ENCODE peak calls at places on chromosomes 5 and 9, in eight cellular contexts. Z is stimulated activated CD4-positive, alpha-beta T cell treated with anti-CD3 and anti-CD28 coated beads, Interleukin-2, amount 100 ng/mL, for 24 hours; Y is endothelial cell; C is heart left ventricle; U is kidney tubule cell; K is T-helper 1 cell; R is NCI-H1092 treated with DMSO at 0.1 percent for 48 hours; V is mesenchymal stem cell. W is an unnamed sample.

GRCh38 chr9:21294325-21294724 is 10.8 kb downstream of the IFNA5 start:
- DNase-seq in Z (no peak), Y (no peak), C (no peak), U (peak; percentile 94), K (no peak), R (no peak), V (peak; percentile 6), W (no peak)

GRCh38 chr5:169354921-169355320 is 54.0 kb upstream of the SLIT3 start:
- DNase-seq in Z (no peak), Y (no peak), C (no peak), U (peak; percentile 34), K (no peak), R (no peak), V (no peak), W (peak; percentile 13)

GRCh38 chr9:114908104-114908621 is 22.2 kb downstream of the TNFSF8 start:
- DNase-seq in Z (no peak), Y (no peak), C (no peak), U (peak; percentile 92), K (no peak), R (peak; percentile 94), V (peak; percentile 75), W (no peak)

GRCh38 chr5:74810915-74811314 is 43.9 kb downstream of the NSA2 start:
- DNase-seq in Z (no peak), Y (no peak), C (no peak), U (peak; percentile 58), K (no peak), R (no peak), V (no peak), W (no peak)

GRCh38 chr5:39014544-39014943 is 59.7 kb downstream of the RICTOR start:
- DNase-seq in Z (no peak), Y (no peak), C (no peak), U (peak; percentile 86), K (no peak), R (no peak), V (peak; percentile 84), W (peak; percentile 5)

GRCh38 chr9:99169982-99170761 is 51.6 kb downstream of the ALG2 start:
- DNase-seq in Z (no peak), Y (peak; percentile 26), C (no peak), U (no peak), K (no peak), R (peak; percentile 31), V (no peak), W (no peak)

GRCh38 chr5:32531885-32532520 is 53.4 kb upstream of the SUB1 start:
- DNase-seq in Z (peak; percentile 46), Y (no peak), C (no peak), U (peak; percentile 80), K (no peak), R (peak; percentile 6), V (peak; percentile 44), W (peak; percentile 78)

GRCh38 chr9:84266087-84266561 is 74.4 kb downstream of the SLC28A3 start:
- DNase-seq in Z (no peak), Y (peak; percentile 43), C (no peak), U (peak; percentile 90), K (no peak), R (peak; percentile 37), V (no peak), W (no peak)

GRCh38 chr5:69131304-69131703 is 35.6 kb upstream of the CCNB1 start:
- DNase-seq in Z (no peak), Y (no peak), C (no peak), U (no peak), K (no peak), R (no peak), V (no peak), W (no peak)

GRCh38 chr9:125749951-125750655 is 2.9 kb downstream of the PBX3 start:
- DNase-seq in Z (no peak), Y (no peak), C (no peak), U (no peak), K (no peak), R (peak; percentile 63), V (peak; percentile 72), W (no peak)

GRCh38 chr9:93071464-93071863 is 13.0 kb downstream of the SUSD3 start:
- DNase-seq in Z (no peak), Y (no peak), C (no peak), U (no peak), K (no peak), R (peak; percentile 29), V (peak; percentile 28), W (no peak)

GRCh38 chr5:133801955-133802751 is 166.3 kb downstream of the C5orf15 start:
- DNase-seq in Z (no peak), Y (no peak), C (peak; percentile 69), U (no peak), K (no peak), R (peak; percentile 26), V (no peak), W (no peak)

GRCh38 chr9:6522263-6522662 is 109.3 kb downstream of the UHRF2 start:
- DNase-seq in Z (no peak), Y (no peak), C (no peak), U (no peak), K (no peak), R (no peak), V (no peak), W (no peak)

GRCh38 chr5:129118826-129119225 is 24.3 kb downstream of the ISOC1 start:
- DNase-seq in Z (no peak), Y (no peak), C (no peak), U (no peak), K (no peak), R (no peak), V (no peak), W (no peak)

W was measured in ACHN.